ENCODE peak calls at places on chromosome 12, in seven cellular contexts. One of them, this sample, is unnamed.

GRCh38 chr12:48025281-48025680 is 21.0 kb upstream of the COL2A1 start:
- DNase-seq in HS-27A: no peak
- DNase-seq in SW480: no peak
- DNase-seq in fibroblast of the conjunctiva: no peak
- DNase-seq in CD8-positive, alpha-beta T cell: no peak
- DNase-seq in fibroblast of gingiva: no peak
- DNase-seq in stimulated activated CD4-positive, alpha-beta T cell treated with anti-CD3 and anti-CD28 coated beads, Interleukin-2, amount 100 ng/mL, for 48 hours: no peak
- DNase-seq in this sample: no peak

GRCh38 chr12:48796976-48797375 is 8.1 kb upstream of the ADCY6 start:
- DNase-seq in fibroblast of the conjunctiva: no peak
- DNase-seq in CD8-positive, alpha-beta T cell: no peak
- DNase-seq in fibroblast of gingiva: no peak
- DNase-seq in stimulated activated CD4-positive, alpha-beta T cell treated with anti-CD3 and anti-CD28 coated beads, Interleukin-2, amount 100 ng/mL, for 48 hours: no peak
- DNase-seq in SW480: no peak
- DNase-seq in HS-27A: no peak
- DNase-seq in this sample: no peak

GRCh38 chr12:116934908-116935698 is 24.4 kb downstream of the FBXW8 start:
- DNase-seq in SW480: no peak
- DNase-seq in CD8-positive, alpha-beta T cell: no peak
- DNase-seq in stimulated activated CD4-positive, alpha-beta T cell treated with anti-CD3 and anti-CD28 coated beads, Interleukin-2, amount 100 ng/mL, for 48 hours: no peak
- DNase-seq in fibroblast of gingiva: no peak
- DNase-seq in fibroblast of the conjunctiva: no peak
- DNase-seq in HS-27A: no peak
- DNase-seq in this sample: no peak

GRCh38 chr12:131202592-131203378 is 249.1 kb downstream of the ADGRD1 start:
- DNase-seq in fibroblast of gingiva: no peak
- DNase-seq in HS-27A: no peak
- DNase-seq in stimulated activated CD4-positive, alpha-beta T cell treated with anti-CD3 and anti-CD28 coated beads, Interleukin-2, amount 100 ng/mL, for 48 hours: no peak
- DNase-seq in CD8-positive, alpha-beta T cell: no peak
- DNase-seq in SW480: no peak
- DNase-seq in fibroblast of the conjunctiva: no peak
- DNase-seq in this sample: no peak

GRCh38 chr12:51320695-51321320 is 3.2 kb downstream of the BIN2 start:
- DNase-seq in SW480: no peak
- DNase-seq in stimulated activated CD4-positive, alpha-beta T cell treated with anti-CD3 and anti-CD28 coated beads, Interleukin-2, amount 100 ng/mL, for 48 hours: no peak
- DNase-seq in fibroblast of the conjunctiva: peak
- DNase-seq in CD8-positive, alpha-beta T cell: no peak
- DNase-seq in HS-27A: no peak
- DNase-seq in fibroblast of gingiva: peak
- DNase-seq in this sample: no peak

GRCh38 chr12:32249701-32250270 is 143.1 kb downstream of the BICD1 start:
- DNase-seq in SW480: no peak
- DNase-seq in fibroblast of the conjunctiva: no peak
- DNase-seq in stimulated activated CD4-positive, alpha-beta T cell treated with anti-CD3 and anti-CD28 coated beads, Interleukin-2, amount 100 ng/mL, for 48 hours: no peak
- DNase-seq in CD8-positive, alpha-beta T cell: no peak
- DNase-seq in HS-27A: no peak
- DNase-seq in fibroblast of gingiva: no peak
- DNase-seq in this sample: no peak

GRCh38 chr12:14367097-14367661 is 1.7 kb downstream of the ATF7IP start:
- DNase-seq in fibroblast of gingiva: peak
- DNase-seq in fibroblast of the conjunctiva: peak
- DNase-seq in SW480: no peak
- DNase-seq in stimulated activated CD4-positive, alpha-beta T cell treated with anti-CD3 and anti-CD28 coated beads, Interleukin-2, amount 100 ng/mL, for 48 hours: no peak
- DNase-seq in CD8-positive, alpha-beta T cell: no peak
- DNase-seq in HS-27A: no peak
- DNase-seq in this sample: no peak

GRCh38 chr12:106304001-106304421 is 1.5 kb downstream of the TCP11L2 start:
- DNase-seq in SW480: no peak
- DNase-seq in stimulated activated CD4-positive, alpha-beta T cell treated with anti-CD3 and anti-CD28 coated beads, Interleukin-2, amount 100 ng/mL, for 48 hours: no peak
- DNase-seq in CD8-positive, alpha-beta T cell: no peak
- DNase-seq in fibroblast of gingiva: no peak
- DNase-seq in fibroblast of the conjunctiva: no peak
- DNase-seq in HS-27A: no peak
- DNase-seq in this sample: peak

GRCh38 chr12:46770501-46771183 is 55.2 kb downstream of the SLC38A4 start:
- DNase-seq in HS-27A: no peak
- DNase-seq in fibroblast of the conjunctiva: no peak
- DNase-seq in SW480: no peak
- DNase-seq in stimulated activated CD4-positive, alpha-beta T cell treated with anti-CD3 and anti-CD28 coated beads, Interleukin-2, amount 100 ng/mL, for 48 hours: no peak
- DNase-seq in CD8-positive, alpha-beta T cell: no peak
- DNase-seq in fibroblast of gingiva: peak
- DNase-seq in this sample: no peak

GRCh38 chr12:93198086-93198485 is 179.6 kb upstream of the NUDT4 start:
- DNase-seq in SW480: peak
- DNase-seq in CD8-positive, alpha-beta T cell: no peak
- DNase-seq in stimulated activated CD4-positive, alpha-beta T cell treated with anti-CD3 and anti-CD28 coated beads, Interleukin-2, amount 100 ng/mL, for 48 hours: no peak
- DNase-seq in HS-27A: peak
- DNase-seq in fibroblast of the conjunctiva: no peak
- DNase-seq in fibroblast of gingiva: peak
- DNase-seq in this sample: no peak

GRCh38 chr12:100671396-100672074 is 98.1 kb downstream of the GAS2L3 start:
- DNase-seq in SW480: no peak
- DNase-seq in fibroblast of the conjunctiva: no peak
- DNase-seq in stimulated activated CD4-positive, alpha-beta T cell treated with anti-CD3 and anti-CD28 coated beads, Interleukin-2, amount 100 ng/mL, for 48 hours: no peak
- DNase-seq in CD8-positive, alpha-beta T cell: no peak
- DNase-seq in HS-27A: no peak
- DNase-seq in fibroblast of gingiva: no peak
- DNase-seq in this sample: no peak

This sample was measured in NCI-H2107.